ENCODE peak calls at places on chromosomes 7 and 10, in five cellular contexts. One of them, this sample, is unnamed.

GRCh38 chr10:89419548-89419947 is 5.2 kb downstream of the IFIT5 start:
- DNase-seq in H1: no peak
- DNase-seq in GM12878: no peak
- DNase-seq in SK-N-SH: peak
- DNase-seq in HepG2: no peak
- DNase-seq in this sample: no peak

GRCh38 chr10:96619120-96619519 is 32.3 kb upstream of the TM9SF3 start:
- DNase-seq in H1: no peak
- DNase-seq in GM12878: no peak
- DNase-seq in SK-N-SH: no peak
- DNase-seq in HepG2: no peak
- DNase-seq in this sample: no peak

GRCh38 chr10:509361-510102 is 179.9 kb downstream of the DIP2C start:
- DNase-seq in H1: no peak
- DNase-seq in GM12878: no peak
- DNase-seq in SK-N-SH: no peak
- DNase-seq in HepG2: no peak
- DNase-seq in this sample: no peak

GRCh38 chr10:117768333-117769045 is 225.9 kb downstream of the EMX2 start:
- DNase-seq in H1: no peak
- DNase-seq in GM12878: no peak
- DNase-seq in SK-N-SH: no peak
- DNase-seq in HepG2: no peak
- DNase-seq in this sample: no peak

GRCh38 chr10:98209441-98209840 is 58.6 kb downstream of the LOXL4 start:
- DNase-seq in H1: no peak
- DNase-seq in GM12878: no peak
- DNase-seq in SK-N-SH: no peak
- DNase-seq in HepG2: no peak
- DNase-seq in this sample: no peak

GRCh38 chr7:6286486-6286885 is 14.1 kb upstream of the CYTH3 start:
- DNase-seq in H1: no peak
- DNase-seq in GM12878: no peak
- DNase-seq in SK-N-SH: no peak
- DNase-seq in HepG2: no peak
- DNase-seq in this sample: no peak

GRCh38 chr7:66953044-66953427 is 32.0 kb downstream of the TMEM248 start:
- DNase-seq in H1: no peak
- DNase-seq in GM12878: no peak
- DNase-seq in SK-N-SH: no peak
- DNase-seq in HepG2: no peak
- DNase-seq in this sample: no peak

GRCh38 chr7:156473476-156474240 is 166.9 kb upstream of the RNF32 start:
- DNase-seq in H1: no peak
- DNase-seq in GM12878: no peak
- DNase-seq in SK-N-SH: peak
- DNase-seq in HepG2: peak
- DNase-seq in this sample: peak

GRCh38 chr10:27673065-27673464 is 72.6 kb downstream of the MKX start:
- DNase-seq in H1: no peak
- DNase-seq in GM12878: no peak
- DNase-seq in SK-N-SH: no peak
- DNase-seq in HepG2: no peak
- DNase-seq in this sample: no peak

DNA sequence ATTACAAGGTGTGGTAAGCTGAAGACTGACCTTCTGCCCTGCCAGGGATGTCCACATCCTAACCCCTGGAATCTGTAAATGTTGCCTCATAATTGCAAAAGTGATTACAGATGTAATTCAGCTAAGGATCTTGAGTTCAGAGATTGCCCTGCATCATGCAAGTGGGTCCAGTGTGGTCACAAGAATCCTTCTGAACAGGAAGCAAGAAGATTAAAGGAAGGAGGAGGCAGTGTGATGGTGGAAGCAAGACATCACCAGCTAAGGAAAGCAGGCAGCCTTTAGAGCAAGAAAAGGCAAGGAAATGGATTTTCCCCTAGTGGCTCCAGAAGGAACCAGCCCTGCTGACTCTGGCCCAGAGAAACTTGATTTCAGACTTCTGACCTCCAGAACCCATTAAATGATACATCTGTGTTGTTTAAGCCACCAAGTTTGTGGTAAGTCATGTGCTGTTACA is 78.1 kb downstream of the USP6NL start:
- DNase-seq in H1: no peak
- DNase-seq in GM12878: no peak
- DNase-seq in SK-N-SH: no peak
- DNase-seq in HepG2: peak
- DNase-seq in this sample: no peak
- TF ChIP-seq SIN3A in H1: no peak
- TF ChIP-seq SIN3A in GM12878: no peak
- TF ChIP-seq SIN3A in SK-N-SH: no peak
- TF ChIP-seq SIN3A in HepG2: no peak
- TF ChIP-seq SIN3A in this sample: no peak

GRCh38 chr7:21884496-21884895 is 61.2 kb downstream of the CDCA7L start:
- DNase-seq in H1: no peak
- DNase-seq in GM12878: no peak
- DNase-seq in SK-N-SH: no peak
- DNase-seq in HepG2: no peak
- DNase-seq in this sample: no peak

GRCh38 chr7:21887353-21887752 is 58.3 kb downstream of the CDCA7L start:
- DNase-seq in H1: no peak
- DNase-seq in GM12878: no peak
- DNase-seq in SK-N-SH: no peak
- DNase-seq in HepG2: no peak
- DNase-seq in this sample: no peak

GRCh38 chr7:21887779-21888178 is 57.9 kb downstream of the CDCA7L start:
- DNase-seq in H1: no peak
- DNase-seq in GM12878: no peak
- DNase-seq in SK-N-SH: no peak
- DNase-seq in HepG2: no peak
- DNase-seq in this sample: no peak

GRCh38 chr7:21883069-21883468 is 62.6 kb downstream of the CDCA7L start:
- DNase-seq in H1: no peak
- DNase-seq in GM12878: no peak
- DNase-seq in SK-N-SH: no peak
- DNase-seq in HepG2: no peak
- DNase-seq in this sample: no peak

DNA sequence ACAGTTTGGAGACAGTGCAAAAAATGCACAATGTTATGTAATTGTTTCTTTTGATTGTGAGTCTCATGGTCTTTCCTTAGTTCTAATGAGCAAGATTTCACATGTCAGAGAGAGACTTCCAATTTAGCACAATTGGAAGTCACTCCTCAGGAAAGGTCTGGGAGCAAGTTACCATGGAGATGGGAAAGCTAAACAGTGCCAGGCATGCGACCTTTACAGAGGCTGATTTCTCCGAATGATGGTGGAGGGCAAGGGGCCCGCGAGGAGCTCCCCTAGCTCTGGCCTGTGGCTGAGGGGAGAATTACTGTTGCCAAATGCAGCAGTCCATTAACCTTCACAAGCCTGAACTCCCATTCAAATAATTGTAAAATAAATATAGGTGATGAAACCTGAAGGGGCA is 59.3 kb downstream of the CDCA7L start:
- DNase-seq in H1: no peak
- DNase-seq in GM12878: no peak
- DNase-seq in SK-N-SH: no peak
- DNase-seq in HepG2: no peak
- DNase-seq in this sample: no peak
- TF ChIP-seq YY1 in H1: no peak
- TF ChIP-seq YY1 in GM12878: no peak
- TF ChIP-seq YY1 in SK-N-SH: no peak
- TF ChIP-seq YY1 in HepG2: no peak
- TF ChIP-seq YY1 in this sample: no peak

DNA sequence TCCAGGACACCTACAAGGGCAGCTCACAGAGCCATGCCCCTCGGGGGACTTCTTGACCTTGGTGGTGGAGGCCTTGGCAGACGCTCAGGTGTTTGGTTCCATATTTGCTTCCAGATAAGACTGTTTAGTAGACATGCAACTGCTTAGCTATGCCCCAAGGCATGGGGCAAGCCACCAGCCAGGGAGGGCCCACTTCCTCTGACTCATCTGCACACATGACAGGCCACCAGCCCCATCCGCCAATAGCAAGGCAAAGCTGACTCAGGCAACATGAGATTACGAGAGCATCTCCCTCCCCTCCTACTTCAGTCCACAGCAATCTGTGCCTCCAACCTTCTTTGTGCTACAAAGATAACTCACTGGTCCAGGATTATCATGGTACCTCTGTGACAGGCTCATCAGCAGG is 54.9 kb downstream of the KCNMA1 start:
- DNase-seq in H1: no peak
- DNase-seq in GM12878: no peak
- DNase-seq in SK-N-SH: no peak
- DNase-seq in HepG2: no peak
- DNase-seq in this sample: no peak
- TF ChIP-seq SIN3A in H1: no peak
- TF ChIP-seq SIN3A in GM12878: no peak
- TF ChIP-seq SIN3A in SK-N-SH: no peak
- TF ChIP-seq SIN3A in HepG2: no peak
- TF ChIP-seq SIN3A in this sample: no peak

DNA sequence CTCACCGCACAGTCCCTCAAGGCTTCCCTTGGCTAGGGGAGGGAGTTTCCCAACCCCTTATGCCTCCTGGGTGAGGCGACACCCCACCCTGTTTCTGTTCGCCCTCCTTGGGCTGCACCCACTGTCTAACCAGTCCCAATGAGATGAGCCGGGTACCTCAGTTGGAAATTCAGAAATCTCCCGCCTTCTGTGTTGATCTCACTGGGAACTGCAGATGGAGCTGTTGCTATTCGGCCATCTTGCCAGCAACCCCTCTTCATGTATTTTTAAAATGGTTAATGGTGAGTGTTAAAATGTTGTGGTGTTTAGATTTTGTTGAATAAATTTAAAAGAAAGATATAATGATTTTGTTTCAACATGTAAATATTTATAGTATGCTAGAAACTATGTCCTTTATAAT is 22.0 kb downstream of the UMAD1 start:
- DNase-seq in H1: no peak
- DNase-seq in GM12878: no peak
- DNase-seq in SK-N-SH: no peak
- DNase-seq in HepG2: no peak
- DNase-seq in this sample: no peak
- TF ChIP-seq YY1 in H1: peak
- TF ChIP-seq YY1 in GM12878: peak
- TF ChIP-seq YY1 in SK-N-SH: peak
- TF ChIP-seq YY1 in HepG2: peak
- TF ChIP-seq YY1 in this sample: peak